ENCODE peak calls at places on chromosome 4, in five cellular contexts. H is suprapubic skin, R is breast epithelium, O is HCT116, I is sigmoid colon. Y is an unnamed sample.

GRCh38 chr4:142405021-142405991 is 440.8 kb downstream of the INPP4B start:
- DNase-seq in H (peak; percentile 60), R (peak; percentile 35), O (no peak), I (peak; percentile 72), Y (no peak)

GRCh38 chr4:4860803-4861591 is 1.5 kb downstream of the MSX1 start:
- DNase-seq in H (no peak), R (no peak), O (no peak), I (no peak), Y (no peak)

GRCh38 chr4:128283071-128283470 is 4.5 kb downstream of the PGRMC2 start:
- DNase-seq in H (no peak), R (no peak), O (no peak), I (no peak), Y (no peak)

GRCh38 chr4:105543881-105544280 is 8.5 kb upstream of the ARHGEF38 start:
- DNase-seq in H (no peak), R (no peak), O (no peak), I (no peak), Y (no peak)

GRCh38 chr4:29014555-29014954 is 1705.6 kb upstream of the PCDH7 start:
- DNase-seq in H (no peak), R (no peak), O (no peak), I (no peak), Y (no peak)

GRCh38 chr4:2245787-2246275 is 3.9 kb upstream of the HAUS3 start:
- DNase-seq in H (no peak), R (no peak), O (no peak), I (no peak), Y (no peak)

GRCh38 chr4:37889849-37890500 is 909 bp upstream of the TBC1D1 start:
- DNase-seq in H (no peak), R (no peak), O (no peak), I (peak; percentile 89), Y (no peak)

GRCh38 chr4:153004106-153004881 is 68.2 kb downstream of the FHDC1 start:
- DNase-seq in H (no peak), R (no peak), O (no peak), I (peak; percentile 20), Y (no peak)

GRCh38 chr4:105951198-105951597 is 55.9 kb downstream of the NPNT start:
- DNase-seq in H (no peak), R (no peak), O (no peak), I (no peak), Y (no peak)

GRCh38 chr4:173417833-173418232 is 18.9 kb upstream of the SCRG1 start:
- DNase-seq in H (no peak), R (no peak), O (no peak), I (no peak), Y (no peak)

GRCh38 chr4:176393306-176394013 is 73.7 kb downstream of the SPCS3 start:
- DNase-seq in H (no peak), R (no peak), O (no peak), I (no peak), Y (no peak)

GRCh38 chr4:5931526-5931925 is 38.6 kb upstream of the CRMP1 start:
- DNase-seq in H (no peak), R (no peak), O (no peak), I (no peak), Y (no peak)

GRCh38 chr4:185697488-185697887 is 114.5 kb downstream of the SORBS2 start:
- DNase-seq in H (no peak), R (no peak), O (no peak), I (no peak), Y (no peak)

DNA sequence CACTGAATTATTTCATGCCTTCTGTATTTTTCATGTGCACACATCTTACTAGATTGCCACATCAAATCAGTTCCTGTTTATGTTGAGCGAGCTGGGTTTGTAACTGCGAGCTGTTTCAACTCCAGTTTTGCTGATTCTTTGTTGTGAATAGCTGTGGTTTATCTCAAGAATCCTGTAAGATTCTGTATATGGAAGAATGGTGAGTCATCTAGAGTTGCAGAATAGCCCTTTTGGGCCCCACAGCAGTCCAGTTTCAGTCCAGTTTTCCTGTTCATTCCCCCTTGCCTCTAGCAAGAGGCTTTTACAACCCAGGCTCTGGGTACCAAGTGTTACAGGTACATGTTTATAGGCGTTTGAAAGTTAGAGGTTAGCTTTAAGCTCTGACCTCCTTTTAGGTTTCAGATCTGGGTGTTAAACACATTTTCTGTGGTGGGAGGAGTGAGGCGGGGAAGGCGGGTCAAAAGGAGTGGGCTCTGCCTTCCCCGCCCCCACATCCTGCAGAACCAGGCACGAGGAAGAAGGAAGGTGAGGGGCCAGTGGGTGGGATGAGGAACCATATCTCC is 32.7 kb downstream of the TBC1D14 start:
- DNase-seq in H (no peak), R (no peak), O (peak; percentile 32), I (no peak), Y (no peak)
- TF ChIP-seq POLR2AphosphoS5 in H (no peak), R (no peak), O (no peak), I (peak; percentile 41), Y (peak; percentile 40)

GRCh38 chr4:101157415-101158135 is 189.8 kb downstream of the PPP3CA start:
- DNase-seq in H (no peak), R (no peak), O (no peak), I (no peak), Y (no peak)
- H3K27ac ChIP-seq in H (peak overlapping the region; percentile 15), R (no peak overlapping the region), O (peak overlapping the region; percentile 98), I (no peak overlapping the region), Y (no peak overlapping the region)

DNA sequence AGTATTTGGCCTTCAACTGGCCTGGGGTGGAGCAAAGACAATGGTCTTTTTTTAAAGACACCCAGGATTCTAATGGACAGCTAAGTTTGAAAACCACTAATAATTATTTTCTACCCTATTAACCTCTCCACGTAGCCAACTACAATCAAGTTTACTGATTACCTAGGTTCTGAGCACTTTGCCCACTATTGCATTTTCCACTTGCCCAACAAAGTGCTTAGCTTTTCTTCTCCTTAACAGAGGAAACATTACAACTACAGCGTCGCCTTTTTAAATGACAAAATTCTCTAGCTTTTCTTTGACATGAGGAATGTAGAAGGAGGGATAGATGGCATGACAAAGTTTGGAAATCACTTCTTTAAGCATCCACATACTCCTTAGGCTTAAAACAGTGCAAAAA is 2.0 kb downstream of the CHIC2 start:
- DNase-seq in H (no peak), R (no peak), O (no peak), I (no peak), Y (no peak)
- TF ChIP-seq POLR2A in H (no peak), R (no peak), O (no peak), I (no peak), Y (no peak)

DNA sequence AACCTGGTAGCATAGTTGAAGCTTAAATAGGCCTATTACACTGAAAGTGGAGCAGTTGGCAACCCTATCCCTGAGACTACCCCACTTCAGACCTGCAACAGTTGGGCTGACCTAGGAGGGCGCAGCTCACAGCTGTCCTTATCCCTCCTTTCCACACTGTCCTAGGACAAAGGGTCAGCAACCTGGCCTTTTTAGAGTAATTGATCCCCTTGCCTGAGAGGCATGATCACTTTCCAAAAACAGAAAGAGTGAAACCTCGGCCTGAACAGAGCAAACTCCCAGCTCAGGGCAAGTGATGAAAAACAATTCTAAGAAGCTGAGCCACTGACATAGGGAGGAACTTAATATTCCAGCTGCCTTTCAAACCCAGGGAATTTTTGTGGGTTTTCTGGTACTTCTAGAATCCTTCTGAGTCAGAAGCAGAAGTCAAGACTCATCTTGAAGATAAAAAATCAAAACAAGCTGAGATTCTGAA is 94.9 kb upstream of the MYOZ2 start:
- DNase-seq in H (no peak), R (no peak), O (no peak), I (no peak), Y (no peak)
- TF ChIP-seq POLR2AphosphoS5 in H (no peak), R (peak; percentile 72), O (no peak), I (peak; percentile 68), Y (peak; percentile 20)

Y was measured in esophagus muscularis mucosa.